ENCODE peak calls at places on chromosomes 3 and 15, in eight cellular contexts. One of them, this sample, is unnamed.

GRCh38 chr15:63405159-63405558 is 23.5 kb upstream of the CA12 start:
- DNase-seq in IMR-90: no peak
- DNase-seq in body of pancreas: no peak
- DNase-seq in neural progenitor cell: no peak
- DNase-seq in mucosa of descending colon: no peak
- DNase-seq in heart left ventricle: no peak
- DNase-seq in left ventricle myocardium inferior: no peak
- DNase-seq in A549: no peak
- DNase-seq in this sample: no peak

GRCh38 chr3:179769411-179770247 is 116.8 kb downstream of the USP13 start:
- DNase-seq in neural progenitor cell: no peak
- DNase-seq in mucosa of descending colon: no peak
- DNase-seq in heart left ventricle: no peak
- DNase-seq in A549: no peak
- DNase-seq in IMR-90: no peak
- DNase-seq in body of pancreas: peak; percentile 22
- DNase-seq in left ventricle myocardium inferior: no peak
- DNase-seq in this sample: no peak

GRCh38 chr3:52237006-52237658 is 1.8 kb downstream of the TWF2 start:
- DNase-seq in A549: no peak
- DNase-seq in heart left ventricle: no peak
- DNase-seq in body of pancreas: no peak
- DNase-seq in mucosa of descending colon: no peak
- DNase-seq in left ventricle myocardium inferior: no peak
- DNase-seq in neural progenitor cell: no peak
- DNase-seq in IMR-90: no peak
- DNase-seq in this sample: peak; percentile 53

GRCh38 chr15:101346928-101347327 is 51.9 kb upstream of the SNRPA1 start:
- DNase-seq in neural progenitor cell: no peak
- DNase-seq in IMR-90: no peak
- DNase-seq in left ventricle myocardium inferior: no peak
- DNase-seq in body of pancreas: no peak
- DNase-seq in mucosa of descending colon: no peak
- DNase-seq in A549: no peak
- DNase-seq in heart left ventricle: no peak
- DNase-seq in this sample: no peak

GRCh38 chr3:23446301-23446700 is 243.2 kb downstream of the UBE2E2 start:
- DNase-seq in left ventricle myocardium inferior: no peak
- DNase-seq in mucosa of descending colon: no peak
- DNase-seq in heart left ventricle: no peak
- DNase-seq in IMR-90: no peak
- DNase-seq in body of pancreas: no peak
- DNase-seq in neural progenitor cell: no peak
- DNase-seq in A549: no peak
- DNase-seq in this sample: no peak

GRCh38 chr3:115436767-115437301 is 186.5 kb upstream of the GAP43 start:
- DNase-seq in IMR-90: peak; percentile 93
- DNase-seq in body of pancreas: no peak
- DNase-seq in neural progenitor cell: peak; percentile 18
- DNase-seq in left ventricle myocardium inferior: no peak
- DNase-seq in mucosa of descending colon: no peak
- DNase-seq in A549: peak; percentile 34
- DNase-seq in heart left ventricle: no peak
- DNase-seq in this sample: peak; percentile 58

GRCh38 chr15:80492409-80492808 is 88.2 kb downstream of the ARNT2 start:
- DNase-seq in mucosa of descending colon: no peak
- DNase-seq in IMR-90: no peak
- DNase-seq in A549: no peak
- DNase-seq in heart left ventricle: no peak
- DNase-seq in body of pancreas: no peak
- DNase-seq in neural progenitor cell: no peak
- DNase-seq in left ventricle myocardium inferior: no peak
- DNase-seq in this sample: no peak

GRCh38 chr3:169244119-169244864 is 419.2 kb downstream of the MECOM start:
- DNase-seq in mucosa of descending colon: no peak
- DNase-seq in A549: no peak
- DNase-seq in IMR-90: no peak
- DNase-seq in heart left ventricle: no peak
- DNase-seq in body of pancreas: no peak
- DNase-seq in neural progenitor cell: peak; percentile 41
- DNase-seq in left ventricle myocardium inferior: no peak
- DNase-seq in this sample: no peak

GRCh38 chr3:21876742-21877141 is 125.7 kb upstream of the ZNF385D start:
- DNase-seq in IMR-90: no peak
- DNase-seq in heart left ventricle: no peak
- DNase-seq in left ventricle myocardium inferior: no peak
- DNase-seq in mucosa of descending colon: no peak
- DNase-seq in body of pancreas: no peak
- DNase-seq in neural progenitor cell: peak; percentile 41
- DNase-seq in A549: no peak
- DNase-seq in this sample: no peak

GRCh38 chr3:14454644-14455310 is 52.4 kb downstream of the SLC6A6 start:
- DNase-seq in body of pancreas: no peak
- DNase-seq in neural progenitor cell: no peak
- DNase-seq in IMR-90: no peak
- DNase-seq in mucosa of descending colon: no peak
- DNase-seq in heart left ventricle: no peak
- DNase-seq in A549: no peak
- DNase-seq in left ventricle myocardium inferior: no peak
- DNase-seq in this sample: no peak

GRCh38 chr15:68554716-68555347 is 24.0 kb upstream of the CORO2B start:
- DNase-seq in A549: no peak
- DNase-seq in mucosa of descending colon: no peak
- DNase-seq in heart left ventricle: no peak
- DNase-seq in neural progenitor cell: no peak
- DNase-seq in body of pancreas: no peak
- DNase-seq in IMR-90: no peak
- DNase-seq in left ventricle myocardium inferior: no peak
- DNase-seq in this sample: no peak

GRCh38 chr3:56869157-56869889 is 67.6 kb upstream of the ARHGEF3 start:
- DNase-seq in neural progenitor cell: no peak
- DNase-seq in heart left ventricle: no peak
- DNase-seq in IMR-90: peak; percentile 53
- DNase-seq in left ventricle myocardium inferior: no peak
- DNase-seq in mucosa of descending colon: no peak
- DNase-seq in body of pancreas: no peak
- DNase-seq in A549: no peak
- DNase-seq in this sample: no peak

GRCh38 chr3:51686512-51687215 is 15.6 kb downstream of the TEX264 start:
- DNase-seq in left ventricle myocardium inferior: peak; percentile 64
- DNase-seq in heart left ventricle: peak; percentile 82
- DNase-seq in A549: no peak
- DNase-seq in neural progenitor cell: no peak
- DNase-seq in body of pancreas: peak; percentile 27
- DNase-seq in IMR-90: peak; percentile 8
- DNase-seq in mucosa of descending colon: peak; percentile 59
- DNase-seq in this sample: no peak

GRCh38 chr3:43217633-43218032 is 68.7 kb upstream of the SNRK start:
- DNase-seq in left ventricle myocardium inferior: no peak
- DNase-seq in heart left ventricle: no peak
- DNase-seq in mucosa of descending colon: no peak
- DNase-seq in IMR-90: peak; percentile 52
- DNase-seq in body of pancreas: no peak
- DNase-seq in A549: no peak
- DNase-seq in neural progenitor cell: no peak
- DNase-seq in this sample: no peak

GRCh38 chr3:121974601-121975111 is 47.4 kb downstream of the ILDR1 start:
- DNase-seq in A549: no peak
- DNase-seq in IMR-90: no peak
- DNase-seq in heart left ventricle: no peak
- DNase-seq in mucosa of descending colon: no peak
- DNase-seq in left ventricle myocardium inferior: no peak
- DNase-seq in neural progenitor cell: no peak
- DNase-seq in body of pancreas: no peak
- DNase-seq in this sample: no peak

GRCh38 chr3:32229565-32229964 is 8.9 kb upstream of the CMTM8 start:
- DNase-seq in neural progenitor cell: no peak
- DNase-seq in IMR-90: no peak
- DNase-seq in heart left ventricle: no peak
- DNase-seq in left ventricle myocardium inferior: no peak
- DNase-seq in body of pancreas: no peak
- DNase-seq in A549: no peak
- DNase-seq in mucosa of descending colon: no peak
- DNase-seq in this sample: no peak

GRCh38 chr3:4741404-4742307 is 237.6 kb upstream of the BHLHE40 start:
- DNase-seq in neural progenitor cell: no peak
- DNase-seq in mucosa of descending colon: no peak
- DNase-seq in heart left ventricle: no peak
- DNase-seq in left ventricle myocardium inferior: no peak
- DNase-seq in body of pancreas: peak; percentile 78
- DNase-seq in A549: peak; percentile 92
- DNase-seq in IMR-90: peak; percentile 99
- DNase-seq in this sample: no peak

GRCh38 chr3:101940521-101940992 is 91.2 kb downstream of the NFKBIZ start:
- DNase-seq in neural progenitor cell: peak; percentile 57
- DNase-seq in mucosa of descending colon: no peak
- DNase-seq in left ventricle myocardium inferior: peak; percentile 63
- DNase-seq in body of pancreas: peak; percentile 11
- DNase-seq in A549: no peak
- DNase-seq in IMR-90: peak; percentile 98
- DNase-seq in heart left ventricle: peak; percentile 78
- DNase-seq in this sample: peak; percentile 59

GRCh38 chr3:134347516-134347915 is 26.7 kb downstream of the AMOTL2 start:
- DNase-seq in left ventricle myocardium inferior: no peak
- DNase-seq in neural progenitor cell: no peak
- DNase-seq in IMR-90: no peak
- DNase-seq in mucosa of descending colon: peak; percentile 56
- DNase-seq in heart left ventricle: no peak
- DNase-seq in A549: no peak
- DNase-seq in body of pancreas: peak; percentile 83
- DNase-seq in this sample: no peak

GRCh38 chr3:14172480-14172879 is 5.9 kb downstream of the XPC start:
- DNase-seq in A549: no peak
- DNase-seq in heart left ventricle: no peak
- DNase-seq in body of pancreas: no peak
- DNase-seq in left ventricle myocardium inferior: no peak
- DNase-seq in neural progenitor cell: no peak
- DNase-seq in IMR-90: no peak
- DNase-seq in mucosa of descending colon: no peak
- DNase-seq in this sample: no peak

GRCh38 chr3:63762180-63762579 is 56.9 kb upstream of the C3orf49 start:
- DNase-seq in mucosa of descending colon: no peak
- DNase-seq in IMR-90: no peak
- DNase-seq in left ventricle myocardium inferior: no peak
- DNase-seq in heart left ventricle: no peak
- DNase-seq in body of pancreas: no peak
- DNase-seq in neural progenitor cell: no peak
- DNase-seq in A549: no peak
- DNase-seq in this sample: no peak

GRCh38 chr3:36944012-36944640 is 728 bp downstream of the TRANK1 start:
- DNase-seq in left ventricle myocardium inferior: peak; percentile 63
- DNase-seq in A549: peak; percentile 44
- DNase-seq in body of pancreas: peak; percentile 75
- DNase-seq in mucosa of descending colon: peak; percentile 74
- DNase-seq in IMR-90: peak; percentile 59
- DNase-seq in heart left ventricle: peak; percentile 81
- DNase-seq in neural progenitor cell: peak; percentile 76
- DNase-seq in this sample: peak; percentile 86

GRCh38 chr3:48432411-48433371 is 2.8 kb upstream of the PLXNB1 start:
- DNase-seq in neural progenitor cell: peak; percentile 76
- DNase-seq in A549: no peak
- DNase-seq in left ventricle myocardium inferior: no peak
- DNase-seq in IMR-90: peak; percentile 14
- DNase-seq in body of pancreas: no peak
- DNase-seq in mucosa of descending colon: peak; percentile 46
- DNase-seq in heart left ventricle: no peak
- DNase-seq in this sample: peak; percentile 91
- H3K4me1 ChIP-seq in neural progenitor cell: peaks cover 24% of the 10 kb centered on the region
- H3K4me1 ChIP-seq in A549: peaks cover 49% of the 10 kb centered on the region
- H3K4me1 ChIP-seq in left ventricle myocardium inferior: peaks cover 47% of the 10 kb centered on the region
- H3K4me1 ChIP-seq in IMR-90: peaks cover 8% of the 10 kb centered on the region
- H3K4me1 ChIP-seq in body of pancreas: peaks cover 34% of the 10 kb centered on the region
- H3K4me1 ChIP-seq in mucosa of descending colon: peaks cover 34% of the 10 kb centered on the region
- H3K4me1 ChIP-seq in heart left ventricle: peaks cover 20% of the 10 kb centered on the region
- H3K4me1 ChIP-seq in this sample: peaks cover 11% of the 10 kb centered on the region

DNA sequence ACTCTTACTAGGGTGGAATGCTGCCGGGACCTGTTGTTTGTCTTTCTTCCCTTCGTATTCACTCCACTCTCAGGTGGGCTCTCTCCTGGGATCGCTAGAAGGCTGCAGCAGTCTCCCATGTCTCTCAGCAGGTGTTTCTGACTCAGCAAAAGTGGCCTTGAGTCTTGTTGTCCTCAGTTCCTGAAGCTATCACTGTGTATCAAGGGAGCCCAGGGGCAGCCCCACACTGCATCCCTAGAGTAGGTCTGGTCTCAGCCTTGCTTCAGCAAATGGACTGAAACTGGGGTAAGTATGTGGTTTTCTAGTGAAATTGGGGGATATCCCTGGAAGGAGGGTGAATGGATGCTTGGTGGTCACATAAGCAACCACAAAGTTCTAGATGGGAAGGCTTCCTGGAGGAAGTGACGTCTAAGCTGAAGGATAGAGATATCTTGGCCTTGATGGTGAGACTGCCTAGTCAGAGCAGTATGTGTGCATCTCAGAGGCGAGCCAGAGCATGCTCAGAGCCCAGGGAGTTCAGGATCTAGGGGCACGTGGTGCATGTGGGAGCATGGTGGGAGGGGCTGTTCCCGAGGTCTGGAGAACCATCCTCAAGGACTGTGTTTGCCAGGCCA is 38.4 kb downstream of the TMEM158 start:
- DNase-seq in A549: no peak
- DNase-seq in neural progenitor cell: no peak
- DNase-seq in left ventricle myocardium inferior: no peak
- DNase-seq in mucosa of descending colon: no peak
- DNase-seq in body of pancreas: no peak
- DNase-seq in heart left ventricle: no peak
- DNase-seq in IMR-90: no peak
- DNase-seq in this sample: no peak
- H3K4me1 ChIP-seq in A549: peaks cover 16% of the 10 kb centered on the region
- H3K4me1 ChIP-seq in neural progenitor cell: peaks cover 11% of the 10 kb centered on the region
- H3K4me1 ChIP-seq in left ventricle myocardium inferior: no peaks in the 10 kb centered on the region
- H3K4me1 ChIP-seq in mucosa of descending colon: peaks cover 16% of the 10 kb centered on the region
- H3K4me1 ChIP-seq in body of pancreas: peaks cover 17% of the 10 kb centered on the region
- H3K4me1 ChIP-seq in heart left ventricle: no peaks in the 10 kb centered on the region
- H3K4me1 ChIP-seq in IMR-90: peaks cover 7% of the 10 kb centered on the region
- H3K4me1 ChIP-seq in this sample: peaks cover 4% of the 10 kb centered on the region

DNA sequence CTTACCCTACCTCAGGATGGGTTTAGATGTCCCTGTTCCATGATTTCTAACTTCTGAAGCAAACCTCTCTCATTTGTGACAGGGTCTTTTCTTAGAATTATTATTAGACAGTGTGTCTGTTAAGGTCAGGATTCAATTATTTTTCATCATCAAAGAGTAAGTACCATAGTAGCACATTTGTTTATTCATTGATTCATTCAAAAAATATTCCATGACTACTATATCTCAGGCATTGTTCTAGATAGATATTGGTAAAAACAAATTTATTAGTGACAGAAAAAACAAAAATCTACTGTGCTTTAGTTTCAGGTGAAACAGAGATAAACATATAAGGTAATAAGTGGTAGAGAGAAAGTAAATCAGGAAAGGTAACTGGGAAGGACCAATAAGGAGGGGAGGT is 3.5 kb upstream of the PLOD2 start:
- DNase-seq in A549: no peak
- DNase-seq in left ventricle myocardium inferior: no peak
- DNase-seq in IMR-90: no peak
- DNase-seq in mucosa of descending colon: no peak
- DNase-seq in heart left ventricle: no peak
- DNase-seq in body of pancreas: no peak
- DNase-seq in neural progenitor cell: no peak
- DNase-seq in this sample: no peak
- H3K4me1 ChIP-seq in A549: peaks cover 61% of the 10 kb centered on the region
- H3K4me1 ChIP-seq in left ventricle myocardium inferior: peaks cover 54% of the 10 kb centered on the region
- H3K4me1 ChIP-seq in IMR-90: peaks cover 18% of the 10 kb centered on the region
- H3K4me1 ChIP-seq in mucosa of descending colon: peaks cover 11% of the 10 kb centered on the region
- H3K4me1 ChIP-seq in heart left ventricle: peaks cover 17% of the 10 kb centered on the region
- H3K4me1 ChIP-seq in body of pancreas: peaks cover 38% of the 10 kb centered on the region
- H3K4me1 ChIP-seq in neural progenitor cell: peaks cover 4% of the 10 kb centered on the region
- H3K4me1 ChIP-seq in this sample: no peaks in the 10 kb centered on the region

GRCh38 chr3:136434429-136434828 is 184.3 kb downstream of the PCCB start:
- DNase-seq in body of pancreas: no peak
- DNase-seq in IMR-90: no peak
- DNase-seq in A549: no peak
- DNase-seq in neural progenitor cell: no peak
- DNase-seq in heart left ventricle: no peak
- DNase-seq in left ventricle myocardium inferior: no peak
- DNase-seq in mucosa of descending colon: no peak
- DNase-seq in this sample: no peak
- H3K4me1 ChIP-seq in body of pancreas: no peaks in the 10 kb centered on the region
- H3K4me1 ChIP-seq in IMR-90: peaks cover 2% of the 10 kb centered on the region
- H3K4me1 ChIP-seq in A549: no peaks in the 10 kb centered on the region
- H3K4me1 ChIP-seq in neural progenitor cell: no peaks in the 10 kb centered on the region
- H3K4me1 ChIP-seq in heart left ventricle: no peaks in the 10 kb centered on the region
- H3K4me1 ChIP-seq in left ventricle myocardium inferior: no peaks in the 10 kb centered on the region
- H3K4me1 ChIP-seq in mucosa of descending colon: no peaks in the 10 kb centered on the region
- H3K4me1 ChIP-seq in this sample: no peaks in the 10 kb centered on the region

This sample was measured in endodermal cell.